ENCODE peak calls at places on chromosomes 4 and X, in five cellular contexts. One of them, this sample, is unnamed.

GRCh38 chrX:39601193-39602085 is 496.3 kb downstream of the BCOR start:
- DNase-seq in AG10803: no peak
- DNase-seq in lung: no peak
- DNase-seq in breast epithelium: no peak
- DNase-seq in sigmoid colon: no peak
- DNase-seq in this sample: no peak

GRCh38 chr4:32087211-32087610 is 1367.0 kb downstream of the PCDH7 start:
- DNase-seq in lung: no peak
- DNase-seq in AG10803: no peak
- DNase-seq in breast epithelium: no peak
- DNase-seq in sigmoid colon: no peak
- DNase-seq in this sample: no peak

GRCh38 chr4:62644372-62644771 is 1444.2 kb downstream of the ADGRL3 start:
- DNase-seq in sigmoid colon: no peak
- DNase-seq in lung: no peak
- DNase-seq in AG10803: no peak
- DNase-seq in breast epithelium: no peak
- DNase-seq in this sample: no peak

GRCh38 chr4:112817933-112818921 is 181.3 kb downstream of the LARP7 start:
- DNase-seq in lung: peak; percentile 41
- DNase-seq in breast epithelium: peak; percentile 32
- DNase-seq in sigmoid colon: peak; percentile 89
- DNase-seq in AG10803: peak; percentile 88
- DNase-seq in this sample: peak; percentile 82

GRCh38 chr4:6493668-6494304 is 21.4 kb upstream of the PPP2R2C start:
- DNase-seq in sigmoid colon: no peak
- DNase-seq in AG10803: peak; percentile 12
- DNase-seq in breast epithelium: no peak
- DNase-seq in lung: peak; percentile 27
- DNase-seq in this sample: no peak

GRCh38 chrX:29617276-29617675 is 598.1 kb upstream of the MAGEB2 start:
- DNase-seq in breast epithelium: no peak
- DNase-seq in sigmoid colon: no peak
- DNase-seq in AG10803: peak; percentile 11
- DNase-seq in lung: no peak
- DNase-seq in this sample: no peak

GRCh38 chrX:53089224-53089842 is 4.6 kb upstream of the KANTR start:
- DNase-seq in lung: no peak
- DNase-seq in sigmoid colon: peak; percentile 85
- DNase-seq in AG10803: peak; percentile 63
- DNase-seq in breast epithelium: no peak
- DNase-seq in this sample: peak; percentile 42

GRCh38 chrX:121457096-121457495 is 409.7 kb downstream of the GLUD2 start:
- DNase-seq in sigmoid colon: no peak
- DNase-seq in AG10803: no peak
- DNase-seq in breast epithelium: no peak
- DNase-seq in lung: no peak
- DNase-seq in this sample: no peak

GRCh38 chrX:139508099-139508498 is 22.4 kb upstream of the F9 start:
- DNase-seq in lung: no peak
- DNase-seq in sigmoid colon: no peak
- DNase-seq in AG10803: no peak
- DNase-seq in breast epithelium: no peak
- DNase-seq in this sample: no peak

GRCh38 chr4:138897818-138898226 is 117.8 kb upstream of the NOCT start:
- DNase-seq in sigmoid colon: no peak
- DNase-seq in AG10803: peak; percentile 60
- DNase-seq in lung: no peak
- DNase-seq in breast epithelium: no peak
- DNase-seq in this sample: no peak

GRCh38 chr4:89410687-89411086 is 103.1 kb upstream of the GPRIN3 start:
- DNase-seq in AG10803: peak; percentile 57
- DNase-seq in breast epithelium: no peak
- DNase-seq in lung: no peak
- DNase-seq in sigmoid colon: no peak
- DNase-seq in this sample: no peak

GRCh38 chrX:18883234-18883960 is 100.5 kb downstream of the PHKA2 start:
- DNase-seq in AG10803: no peak
- DNase-seq in breast epithelium: no peak
- DNase-seq in sigmoid colon: peak; percentile 58
- DNase-seq in lung: peak; percentile 76
- DNase-seq in this sample: no peak

GRCh38 chr4:87848622-87849351 is 16.0 kb downstream of the MEPE start:
- DNase-seq in breast epithelium: peak; percentile 24
- DNase-seq in AG10803: peak; percentile 72
- DNase-seq in lung: peak; percentile 51
- DNase-seq in sigmoid colon: peak; percentile 73
- DNase-seq in this sample: peak; percentile 26

DNA sequence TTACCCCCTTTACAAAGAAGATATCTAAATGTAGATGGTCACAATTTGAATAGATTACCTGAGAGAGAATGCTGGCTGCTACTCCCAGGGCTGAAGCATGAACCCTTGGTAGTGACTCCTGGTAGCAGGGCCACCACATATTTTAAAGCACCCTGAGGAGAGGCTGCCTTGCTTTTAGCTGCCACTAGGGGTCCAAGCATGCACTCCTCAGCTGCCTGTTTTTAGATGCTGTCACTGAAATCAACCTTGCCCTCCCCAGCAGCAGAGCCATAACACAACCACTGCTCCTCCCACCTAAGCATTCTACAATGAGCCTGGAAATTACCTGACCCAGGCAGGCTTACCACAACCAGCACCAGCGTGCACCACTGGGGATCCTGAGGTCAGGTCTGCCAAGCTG is 850.9 kb downstream of the FAM133A start:
- DNase-seq in breast epithelium: no peak
- DNase-seq in sigmoid colon: no peak
- DNase-seq in lung: no peak
- DNase-seq in AG10803: no peak
- DNase-seq in this sample: no peak
- TF ChIP-seq CTCF in breast epithelium: no peak
- TF ChIP-seq CTCF in sigmoid colon: no peak
- TF ChIP-seq CTCF in lung: no peak
- TF ChIP-seq CTCF in AG10803: no peak
- TF ChIP-seq CTCF in this sample: no peak

GRCh38 chr4:183444953-183445543 is 612 bp downstream of the CDKN2AIP start:
- DNase-seq in lung: peak; percentile 41
- DNase-seq in sigmoid colon: peak; percentile 74
- DNase-seq in AG10803: peak; percentile 13
- DNase-seq in breast epithelium: peak; percentile 24
- DNase-seq in this sample: no peak

GRCh38 chr4:183447646-183448045 is 3.2 kb downstream of the CDKN2AIP start:
- DNase-seq in AG10803: no peak
- DNase-seq in breast epithelium: no peak
- DNase-seq in sigmoid colon: no peak
- DNase-seq in lung: no peak
- DNase-seq in this sample: no peak

GRCh38 chr4:183444149-183444952 is at the start of gene CDKN2AIP:
- DNase-seq in lung: peak; percentile 92
- DNase-seq in breast epithelium: peak; percentile 85
- DNase-seq in sigmoid colon: peak; percentile 96
- DNase-seq in AG10803: peak; percentile 93
- DNase-seq in this sample: peak; percentile 92

GRCh38 chr4:183441276-183441675 is 3.2 kb upstream of the CDKN2AIP start:
- DNase-seq in AG10803: no peak
- DNase-seq in lung: no peak
- DNase-seq in breast epithelium: no peak
- DNase-seq in sigmoid colon: no peak
- DNase-seq in this sample: no peak

GRCh38 chr4:183443609-183444148 is 757 bp upstream of the CDKN2AIP start:
- DNase-seq in lung: no peak
- DNase-seq in sigmoid colon: peak; percentile 81
- DNase-seq in breast epithelium: no peak
- DNase-seq in AG10803: peak; percentile 61
- DNase-seq in this sample: no peak
- TF ChIP-seq CTCF in lung: no peak
- TF ChIP-seq CTCF in sigmoid colon: no peak
- TF ChIP-seq CTCF in breast epithelium: no peak
- TF ChIP-seq CTCF in AG10803: peak; percentile 2
- TF ChIP-seq CTCF in this sample: no peak

DNA sequence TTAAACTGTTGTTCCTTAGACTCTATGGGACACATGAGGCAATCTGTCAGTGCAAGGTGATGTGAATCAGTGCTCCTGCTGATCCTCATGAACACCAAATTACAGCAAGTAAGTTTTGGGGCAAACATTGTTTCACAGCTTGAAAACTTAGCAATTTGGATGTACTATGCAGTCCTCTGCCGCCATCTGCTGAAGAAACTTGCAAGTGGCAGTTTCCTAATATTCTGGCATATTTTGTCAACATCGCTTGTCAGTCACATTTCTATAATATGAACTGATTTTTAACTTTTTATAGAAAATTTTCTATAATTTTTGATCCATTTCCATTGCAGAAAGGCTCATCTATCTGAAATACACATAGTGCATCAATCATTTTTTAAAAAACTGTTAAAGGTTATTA is 56.3 kb downstream of the ZAR1 start:
- DNase-seq in breast epithelium: no peak
- DNase-seq in AG10803: peak; percentile 52
- DNase-seq in lung: no peak
- DNase-seq in sigmoid colon: no peak
- DNase-seq in this sample: no peak
- TF ChIP-seq CTCF in breast epithelium: no peak
- TF ChIP-seq CTCF in AG10803: peak; percentile 87
- TF ChIP-seq CTCF in lung: no peak
- TF ChIP-seq CTCF in sigmoid colon: no peak
- TF ChIP-seq CTCF in this sample: peak; percentile 51

GRCh38 chr4:132614682-132615081 is 534.4 kb upstream of the PCDH10 start:
- DNase-seq in breast epithelium: no peak
- DNase-seq in sigmoid colon: no peak
- DNase-seq in AG10803: no peak
- DNase-seq in lung: no peak
- DNase-seq in this sample: no peak
- TF ChIP-seq CTCF in breast epithelium: no peak
- TF ChIP-seq CTCF in sigmoid colon: no peak
- TF ChIP-seq CTCF in AG10803: peak; percentile 15
- TF ChIP-seq CTCF in lung: no peak
- TF ChIP-seq CTCF in this sample: no peak

DNA sequence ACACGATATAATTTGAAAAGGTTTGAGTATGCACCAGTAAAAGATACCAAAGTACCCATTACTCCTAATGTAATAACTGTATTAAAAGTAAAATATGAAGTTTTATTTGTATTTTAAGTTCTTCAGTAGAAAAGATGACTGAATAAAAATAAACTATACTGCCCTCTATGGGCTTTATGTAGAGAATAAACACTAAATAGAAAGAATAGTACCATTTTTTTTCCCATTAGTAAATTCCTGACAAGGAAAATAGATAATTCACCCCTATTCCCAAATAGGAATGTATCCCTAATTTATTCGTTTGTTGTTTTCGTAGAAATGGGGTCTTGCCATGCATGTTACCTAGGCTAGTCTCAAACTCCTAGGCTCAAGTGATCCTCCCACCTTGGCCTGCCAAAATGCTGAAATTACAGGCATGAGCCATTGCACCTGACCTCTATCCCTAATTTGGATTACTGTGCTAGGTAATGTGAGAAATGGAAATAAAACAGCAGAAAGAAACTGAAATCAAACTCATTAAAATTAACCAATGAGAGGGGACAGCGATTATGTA is 73.6 kb upstream of the COX18 start:
- DNase-seq in AG10803: no peak
- DNase-seq in breast epithelium: no peak
- DNase-seq in lung: no peak
- DNase-seq in sigmoid colon: no peak
- DNase-seq in this sample: no peak
- TF ChIP-seq CTCF in AG10803: no peak
- TF ChIP-seq CTCF in breast epithelium: no peak
- TF ChIP-seq CTCF in lung: no peak
- TF ChIP-seq CTCF in sigmoid colon: no peak
- TF ChIP-seq CTCF in this sample: no peak

GRCh38 chr4:41693629-41694028 is 54.9 kb downstream of the PHOX2B start:
- DNase-seq in sigmoid colon: no peak
- DNase-seq in lung: no peak
- DNase-seq in breast epithelium: no peak
- DNase-seq in AG10803: peak; percentile 18
- DNase-seq in this sample: no peak
- TF ChIP-seq CTCF in sigmoid colon: no peak
- TF ChIP-seq CTCF in lung: no peak
- TF ChIP-seq CTCF in breast epithelium: no peak
- TF ChIP-seq CTCF in AG10803: peak; percentile 65
- TF ChIP-seq CTCF in this sample: peak; percentile 53

GRCh38 chr4:4880492-4880891 is 21.0 kb downstream of the MSX1 start:
- DNase-seq in lung: no peak
- DNase-seq in breast epithelium: no peak
- DNase-seq in sigmoid colon: no peak
- DNase-seq in AG10803: no peak
- DNase-seq in this sample: no peak
- TF ChIP-seq CTCF in lung: no peak
- TF ChIP-seq CTCF in breast epithelium: no peak
- TF ChIP-seq CTCF in sigmoid colon: no peak
- TF ChIP-seq CTCF in AG10803: peak; percentile 43
- TF ChIP-seq CTCF in this sample: no peak

GRCh38 chr4:17115546-17115945 is 217.1 kb upstream of the LDB2 start:
- DNase-seq in AG10803: no peak
- DNase-seq in sigmoid colon: no peak
- DNase-seq in breast epithelium: no peak
- DNase-seq in lung: no peak
- DNase-seq in this sample: no peak

GRCh38 chr4:17109126-17109525 is 210.7 kb upstream of the LDB2 start:
- DNase-seq in lung: no peak
- DNase-seq in breast epithelium: no peak
- DNase-seq in sigmoid colon: no peak
- DNase-seq in AG10803: peak; percentile 79
- DNase-seq in this sample: no peak

GRCh38 chr4:17117746-17118145 is 219.3 kb upstream of the LDB2 start:
- DNase-seq in sigmoid colon: no peak
- DNase-seq in lung: no peak
- DNase-seq in breast epithelium: no peak
- DNase-seq in AG10803: no peak
- DNase-seq in this sample: no peak

GRCh38 chr4:17111436-17111835 is 213.0 kb upstream of the LDB2 start:
- DNase-seq in lung: no peak
- DNase-seq in sigmoid colon: no peak
- DNase-seq in breast epithelium: no peak
- DNase-seq in AG10803: peak; percentile 38
- DNase-seq in this sample: no peak

GRCh38 chr4:17111959-17112659 is 213.7 kb upstream of the LDB2 start:
- DNase-seq in lung: peak; percentile 26
- DNase-seq in sigmoid colon: no peak
- DNase-seq in AG10803: no peak
- DNase-seq in breast epithelium: no peak
- DNase-seq in this sample: peak; percentile 14
- TF ChIP-seq CTCF in lung: no peak
- TF ChIP-seq CTCF in sigmoid colon: no peak
- TF ChIP-seq CTCF in AG10803: peak; percentile 42
- TF ChIP-seq CTCF in breast epithelium: no peak
- TF ChIP-seq CTCF in this sample: peak; percentile 17

This sample was measured in GM10248.